ENCODE peak calls at places on chromosome 21, in five cellular contexts. O, S, E, H and U are unnamed samples.

GRCh38 chr21:29206445-29206844 is 76.0 kb downstream of the MAP3K7CL start:
- DNase-seq in O (no peak), S (no peak), E (no peak), H (no peak), U (no peak)

GRCh38 chr21:45541221-45542039 is 810 bp downstream of the SLC19A1 start:
- DNase-seq in O (no peak), S (peak; percentile 50), E (peak; percentile 68), H (peak; percentile 75), U (peak; percentile 71)

GRCh38 chr21:37060296-37060695 is 12.6 kb downstream of the PIGP start:
- DNase-seq in O (peak; percentile 90), S (no peak), E (no peak), H (peak; percentile 93), U (no peak)

GRCh38 chr21:14523234-14523633 is 22.9 kb downstream of the SAMSN1 start:
- DNase-seq in O (no peak), S (peak; percentile 29), E (peak; percentile 15), H (peak; percentile 19), U (no peak)

GRCh38 chr21:44817914-44818635 is at the start of gene SUMO3:
- DNase-seq in O (peak; percentile 24), S (peak; percentile 92), E (peak; percentile 75), H (peak; percentile 78), U (peak; percentile 85)

GRCh38 chr21:25963186-25963585 is 207.4 kb downstream of the APP start:
- DNase-seq in O (no peak), S (no peak), E (no peak), H (peak; percentile 83), U (no peak)

GRCh38 chr21:36465481-36465880 is 14.4 kb downstream of the CLDN14 start:
- DNase-seq in O (no peak), S (no peak), E (no peak), H (no peak), U (no peak)

GRCh38 chr21:38963006-38963405 is 157.3 kb downstream of the ETS2 start:
- DNase-seq in O (no peak), S (no peak), E (no peak), H (no peak), U (no peak)

GRCh38 chr21:43736224-43736883 is 17.4 kb downstream of the PDXK start:
- DNase-seq in O (no peak), S (no peak), E (no peak), H (no peak), U (no peak)

GRCh38 chr21:43034098-43034497 is 41.5 kb downstream of the CBS start:
- DNase-seq in O (no peak), S (no peak), E (no peak), H (no peak), U (no peak)

GRCh38 chr21:36075171-36075570 is 5.3 kb downstream of the CBR1 start:
- DNase-seq in O (no peak), S (no peak), E (no peak), H (peak; percentile 42), U (no peak)

GRCh38 chr21:35002879-35003722 is 46.0 kb downstream of the RUNX1 start:
- DNase-seq in O (no peak), S (no peak), E (no peak), H (no peak), U (no peak)

GRCh38 chr21:34202553-34203332 is 129.4 kb downstream of the MRPS6 start:
- DNase-seq in O (no peak), S (no peak), E (no peak), H (no peak), U (no peak)

GRCh38 chr21:38766987-38767722 is 38.6 kb upstream of the ETS2 start:
- DNase-seq in O (peak; percentile 88), S (peak; percentile 34), E (peak; percentile 25), H (peak; percentile 47), U (peak; percentile 50)

GRCh38 chr21:14581902-14582457 is 35.9 kb upstream of the SAMSN1 start:
- DNase-seq in O (no peak), S (no peak), E (no peak), H (no peak), U (no peak)

GRCh38 chr21:14241322-14241721 is 25.4 kb downstream of the RBM11 start:
- DNase-seq in O (no peak), S (no peak), E (no peak), H (no peak), U (no peak)

GRCh38 chr21:14673649-14674048 is 127.5 kb upstream of the SAMSN1 start:
- DNase-seq in O (no peak), S (no peak), E (no peak), H (no peak), U (no peak)

GRCh38 chr21:19899645-19900044 is 1098.6 kb upstream of the NCAM2 start:
- DNase-seq in O (no peak), S (no peak), E (no peak), H (no peak), U (no peak)

GRCh38 chr21:34620084-34620665 is 5.3 kb upstream of the RCAN1 start:
- DNase-seq in O (no peak), S (no peak), E (no peak), H (no peak), U (no peak)

GRCh38 chr21:37176716-37177115 is 90.4 kb downstream of the VPS26C start:
- DNase-seq in O (peak; percentile 46), S (no peak), E (no peak), H (peak; percentile 80), U (no peak)

GRCh38 chr21:39640754-39641153 is 28.0 kb downstream of the B3GALT5 start:
- DNase-seq in O (no peak), S (no peak), E (no peak), H (no peak), U (no peak)

GRCh38 chr21:45938811-45939520 is 42.6 kb upstream of the COL6A1 start:
- DNase-seq in O (no peak), S (no peak), E (no peak), H (no peak), U (no peak)

GRCh38 chr21:16851054-16851453 is 661.8 kb upstream of the CXADR start:
- DNase-seq in O (no peak), S (no peak), E (no peak), H (no peak), U (no peak)

GRCh38 chr21:43268086-43268803 is 99.4 kb downstream of the CRYAA start:
- DNase-seq in O (no peak), S (no peak), E (no peak), H (no peak), U (no peak)

GRCh38 chr21:39452207-39452964 is 616 bp downstream of the SH3BGR start:
- DNase-seq in O (no peak), S (no peak), E (no peak), H (peak; percentile 14), U (no peak)

GRCh38 chr21:18499761-18500376 is 96.3 kb upstream of the TMPRSS15 start:
- DNase-seq in O (peak; percentile 22), S (no peak), E (no peak), H (peak; percentile 38), U (no peak)

GRCh38 chr21:15362458-15362857 is 297.7 kb upstream of the NRIP1 start:
- DNase-seq in O (no peak), S (no peak), E (no peak), H (no peak), U (no peak)

GRCh38 chr21:45932922-45933502 is 48.6 kb upstream of the COL6A1 start:
- DNase-seq in O (no peak), S (no peak), E (no peak), H (no peak), U (no peak)

GRCh38 chr21:40765771-40766170 is 81.2 kb downstream of the DSCAM start:
- DNase-seq in O (no peak), S (no peak), E (no peak), H (no peak), U (no peak)

GRCh38 chr21:30194701-30195299 is 21.1 kb downstream of the CLDN8 start:
- DNase-seq in O (no peak), S (no peak), E (no peak), H (peak; percentile 80), U (no peak)

GRCh38 chr21:44427241-44428120 is 27.8 kb upstream of the LRRC3 start:
- DNase-seq in O (peak; percentile 17), S (no peak), E (no peak), H (no peak), U (no peak)

GRCh38 chr21:41715649-41716321 is 51.1 kb downstream of the RIPK4 start:
- DNase-seq in O (no peak), S (no peak), E (no peak), H (peak; percentile 84), U (no peak)

GRCh38 chr21:40793057-40793456 is 53.9 kb downstream of the DSCAM start:
- DNase-seq in O (no peak), S (no peak), E (no peak), H (no peak), U (no peak)

GRCh38 chr21:16302851-16303282 is 573.1 kb downstream of the USP25 start:
- DNase-seq in O (no peak), S (no peak), E (no peak), H (no peak), U (no peak)

GRCh38 chr21:41840880-41841279 is 38.3 kb downstream of the PRDM15 start:
- DNase-seq in O (no peak), S (no peak), E (no peak), H (no peak), U (no peak)